ENCODE peak calls at places on chromosomes 11 and 22, in five cellular contexts. Y is hypothalamus; O is nephron progenitor cell; I is KBM-7; V is activated effector memory CD4-positive, alpha-beta T cell treated with Interleukin-2 at 50 U/mL for 16 hours. R is an unnamed sample.

GRCh38 chr11:65526744-65527143 is 1.9 kb downstream of the SCYL1 start:
- DNase-seq in O (no peak), V (no peak), Y (no peak), I (no peak), R (no peak)

GRCh38 chr22:50522806-50523438 is 2.5 kb downstream of the SCO2 start:
- DNase-seq in Y (no peak), O (no peak), V (no peak), I (no peak), R (no peak)

GRCh38 chr22:33788927-33789326 is 131.3 kb downstream of the LARGE1 start:
- DNase-seq in I (no peak), O (no peak), Y (no peak), V (no peak), R (no peak)

GRCh38 chr11:33690290-33691050 is 10.2 kb downstream of the C11orf91 start:
- DNase-seq in O (no peak), I (no peak), Y (peak), V (no peak), R (peak)

GRCh38 chr11:47577460-47578041 is 1.2 kb downstream of the KBTBD4 start:
- DNase-seq in O (no peak), V (no peak), I (no peak), Y (no peak), R (no peak)

GRCh38 chr11:17014774-17015638 is 792 bp upstream of the PLEKHA7 start:
- DNase-seq in O (peak), V (peak), Y (no peak), I (peak), R (peak)

GRCh38 chr11:69509381-69509780 is 27.9 kb downstream of the LINC01488 start:
- DNase-seq in V (no peak), O (no peak), I (no peak), Y (no peak), R (no peak)

GRCh38 chr11:112465433-112466024 is 204.9 kb upstream of the PLET1 start:
- DNase-seq in O (no peak), I (no peak), V (no peak), Y (no peak), R (no peak)

GRCh38 chr11:94800394-94800793 is 32.2 kb downstream of the AMOTL1 start:
- DNase-seq in V (no peak), Y (no peak), O (no peak), I (no peak), R (peak)

GRCh38 chr22:50192825-50193204 is 7.1 kb downstream of the TRABD start:
- DNase-seq in V (peak), Y (no peak), O (no peak), I (no peak), R (no peak)

GRCh38 chr11:72641900-72642814 is 32.1 kb downstream of the PDE2A start:
- DNase-seq in O (peak), I (no peak), Y (no peak), V (no peak), R (no peak)

GRCh38 chr11:1157341-1157644 is 460 bp upstream of the MUC5AC start:
- DNase-seq in O (no peak), V (no peak), Y (no peak), I (no peak), R (no peak)

GRCh38 chr11:44305643-44306468 is 4.1 kb downstream of the ALX4 start:
- DNase-seq in I (peak), Y (no peak), V (no peak), O (peak), R (no peak)